ENCODE peak calls at places on chromosomes 5 and 9, in nine cellular contexts. J is activated T-cell treated with anti-CD3 and anti-CD28 coated beads for 1 hour; W is mammary epithelial cell; I is NCI-H1694; N is T-cell; R is astrocyte of the hippocampus; T is natural killer cell; S is NCI-H226; U is activated CD8-positive, alpha-beta memory T cell treated with anti-CD3 and anti-CD28 coated beads, Interleukin-2, amount 10 ng/mL, durations not matched to agents 7 days and 5 days. Z is an unnamed sample.
A peak's percentile ranks its signal among the peaks of the same experiment; 100 is the strongest.

GRCh38 chr5:83586874-83587776 is 115.6 kb downstream of the VCAN start:
- DNase-seq in J (no peak), W (no peak), I (no peak), N (no peak), R (no peak), T (no peak), S (no peak), U (no peak), Z (no peak)

GRCh38 chr5:157352756-157353340 is 86.9 kb downstream of the CYFIP2 start:
- DNase-seq in J (no peak), W (no peak), I (no peak), N (no peak), R (no peak), T (no peak), S (no peak), U (no peak), Z (no peak)

GRCh38 chr5:135309391-135310327 is 89.4 kb downstream of the MACROH2A1 start:
- DNase-seq in J (no peak), W (no peak), I (no peak), N (no peak), R (no peak), T (no peak), S (no peak), U (peak; percentile 54), Z (no peak)

GRCh38 chr9:99059074-99059894 is 45.6 kb upstream of the TGFBR1 start:
- DNase-seq in J (no peak), W (no peak), I (no peak), N (no peak), R (no peak), T (no peak), S (no peak), U (peak; percentile 63), Z (no peak)

GRCh38 chr9:83560169-83560826 is 22.1 kb upstream of the FRMD3 start:
- DNase-seq in J (no peak), W (no peak), I (no peak), N (no peak), R (no peak), T (no peak), S (no peak), U (no peak), Z (no peak)

GRCh38 chr9:137952976-137953666 is 75.5 kb downstream of the CACNA1B start:
- DNase-seq in J (no peak), W (no peak), I (no peak), N (no peak), R (no peak), T (no peak), S (no peak), U (no peak), Z (no peak)

GRCh38 chr5:10849278-10849677 is 88.2 kb upstream of the DAP start:
- DNase-seq in J (no peak), W (no peak), I (no peak), N (no peak), R (no peak), T (no peak), S (no peak), U (no peak), Z (no peak)

GRCh38 chr9:23824241-23825142 is 1.5 kb downstream of the ELAVL2 start:
- DNase-seq in J (no peak), W (peak; percentile 60), I (peak; percentile 29), N (no peak), R (peak; percentile 60), T (no peak), S (peak; percentile 9), U (no peak), Z (no peak)

GRCh38 chr9:84412654-84413053 is 72.1 kb upstream of the SLC28A3 start:
- DNase-seq in J (no peak), W (no peak), I (no peak), N (no peak), R (no peak), T (no peak), S (no peak), U (no peak), Z (no peak)

GRCh38 chr9:114348906-114349482 is 19.3 kb downstream of the ORM2 start:
- DNase-seq in J (peak; percentile 33), W (peak; percentile 95), I (no peak), N (peak; percentile 37), R (peak; percentile 96), T (no peak), S (peak; percentile 95), U (peak; percentile 82), Z (peak; percentile 36)

GRCh38 chr5:79759436-79759835 is 69.8 kb downstream of the CMYA5 start:
- DNase-seq in J (no peak), W (peak; percentile 47), I (no peak), N (no peak), R (peak; percentile 85), T (no peak), S (peak; percentile 65), U (no peak), Z (no peak)

GRCh38 chr5:144638802-144639201 is 468.1 kb downstream of the KCTD16 start:
- DNase-seq in J (no peak), W (no peak), I (no peak), N (no peak), R (no peak), T (no peak), S (no peak), U (no peak), Z (no peak)

GRCh38 chr9:19154135-19154612 is 26.9 kb upstream of the PLIN2 start:
- DNase-seq in J (no peak), W (peak; percentile 52), I (no peak), N (no peak), R (peak; percentile 53), T (no peak), S (peak; percentile 99), U (no peak), Z (no peak)

GRCh38 chr5:35183243-35183955 is 46.9 kb downstream of the PRLR start:
- DNase-seq in J (no peak), W (peak; percentile 11), I (peak; percentile 29), N (no peak), R (peak; percentile 40), T (no peak), S (peak; percentile 15), U (peak; percentile 47), Z (no peak)

GRCh38 chr9:129407905-129408452 is 212.9 kb downstream of the C9orf50 start:
- DNase-seq in J (no peak), W (no peak), I (no peak), N (no peak), R (no peak), T (no peak), S (no peak), U (no peak), Z (no peak)

GRCh38 chr9:5815421-5815820 is 17.5 kb downstream of the ERMP1 start:
- DNase-seq in J (no peak), W (no peak), I (no peak), N (no peak), R (no peak), T (no peak), S (no peak), U (no peak), Z (no peak)

GRCh38 chr9:128317629-128318028 is 4.6 kb downstream of the TRUB2 start:
- DNase-seq in J (no peak), W (peak; percentile 25), I (no peak), N (no peak), R (no peak), T (no peak), S (no peak), U (no peak), Z (no peak)

GRCh38 chr5:57004800-57005199 is 52.9 kb upstream of the MIER3 start:
- DNase-seq in J (no peak), W (peak; percentile 59), I (no peak), N (no peak), R (no peak), T (no peak), S (peak; percentile 89), U (no peak), Z (no peak)

GRCh38 chr9:22643541-22643940 is 196.9 kb downstream of the DMRTA1 start:
- DNase-seq in J (no peak), W (no peak), I (no peak), N (no peak), R (peak; percentile 7), T (no peak), S (no peak), U (no peak), Z (no peak)

GRCh38 chr9:131879531-131880290 is 139.8 kb upstream of the RAPGEF1 start:
- DNase-seq in J (no peak), W (no peak), I (no peak), N (no peak), R (no peak), T (no peak), S (no peak), U (no peak), Z (no peak)

GRCh38 chr5:150600951-150601773 is 39.3 kb upstream of the SYNPO start:
- DNase-seq in J (no peak), W (peak; percentile 18), I (no peak), N (no peak), R (no peak), T (no peak), S (no peak), U (no peak), Z (no peak)

GRCh38 chr9:14661421-14662059 is 31.7 kb downstream of the ZDHHC21 start:
- DNase-seq in J (no peak), W (peak; percentile 12), I (peak; percentile 53), N (no peak), R (peak; percentile 33), T (no peak), S (no peak), U (no peak), Z (no peak)

GRCh38 chr5:167720201-167720600 is 571.2 kb upstream of the WWC1 start:
- DNase-seq in J (no peak), W (no peak), I (no peak), N (no peak), R (no peak), T (no peak), S (no peak), U (no peak), Z (no peak)

GRCh38 chr5:128538249-128539037 is 398 bp upstream of the FBN2 start:
- DNase-seq in J (no peak), W (peak; percentile 80), I (no peak), N (no peak), R (peak; percentile 97), T (no peak), S (peak; percentile 84), U (no peak), Z (no peak)

Z was measured in GOT3.